ENCODE peak calls at places on chromosomes 3 and 15, in nine cellular contexts. Y is OCI-LY7, L is GM12878, C is psoas muscle, S is lower lobe of right lung, P is heart right ventricle, R is IMR-90, K is right atrium auricular region, H is hepatocyte. W is an unnamed sample.

GRCh38 chr3:10185804-10186762 is 21.4 kb downstream of the IRAK2 start:
- DNase-seq in C (no peak), Y (no peak), S (no peak), K (no peak), H (no peak), P (no peak), R (peak; percentile 16), L (no peak), W (no peak)

GRCh38 chr3:173371848-173372487 is 25.6 kb upstream of the NLGN1 start:
- DNase-seq in H (peak; percentile 46), L (no peak), Y (no peak), R (peak; percentile 34), S (no peak), K (no peak), P (peak; percentile 21), C (no peak), W (no peak)

GRCh38 chr3:64188810-64189560 is 36.3 kb downstream of the PRICKLE2 start:
- DNase-seq in S (no peak), Y (no peak), C (no peak), L (no peak), R (peak; percentile 97), P (peak; percentile 57), H (peak; percentile 83), K (peak; percentile 68), W (peak; percentile 59)

GRCh38 chr3:115975353-115975752 is 352.0 kb downstream of the GAP43 start:
- DNase-seq in L (no peak), K (no peak), P (no peak), S (no peak), C (no peak), Y (no peak), H (peak; percentile 19), R (peak; percentile 91), W (no peak)

GRCh38 chr3:116939091-116939490 is 229.5 kb downstream of the TUSC7 start:
- DNase-seq in Y (no peak), R (no peak), C (no peak), S (no peak), L (no peak), H (no peak), K (no peak), P (no peak), W (no peak)

GRCh38 chr3:123546133-123546755 is 38.6 kb downstream of the HACD2 start:
- DNase-seq in Y (no peak), L (no peak), K (no peak), P (no peak), R (peak; percentile 94), H (no peak), S (no peak), C (no peak), W (no peak)

GRCh38 chr3:147799601-147800000 is 390.4 kb downstream of the ZIC1 start:
- DNase-seq in H (no peak), K (no peak), P (no peak), Y (no peak), C (no peak), R (no peak), L (no peak), S (no peak), W (no peak)

GRCh38 chr3:43861635-43862034 is 170.9 kb downstream of the ABHD5 start:
- DNase-seq in L (no peak), S (no peak), P (no peak), K (no peak), H (no peak), Y (no peak), R (no peak), C (no peak), W (no peak)

GRCh38 chr3:40924559-40925058 is 274.7 kb upstream of the CTNNB1 start:
- DNase-seq in Y (no peak), H (no peak), S (no peak), K (no peak), L (no peak), P (no peak), C (no peak), R (no peak), W (peak; percentile 53)

GRCh38 chr3:195094211-195094921 is 176.6 kb downstream of the XXYLT1 start:
- DNase-seq in Y (peak; percentile 44), C (peak; percentile 48), R (no peak), P (no peak), S (peak; percentile 37), H (no peak), L (peak; percentile 51), K (no peak), W (no peak)

GRCh38 chr15:93001881-93002280 is 87.1 kb downstream of the RGMA start:
- DNase-seq in P (no peak), L (no peak), K (no peak), Y (peak; percentile 16), C (no peak), R (no peak), H (no peak), S (no peak), W (no peak)

GRCh38 chr15:25693321-25694237 is 169.5 kb downstream of the ATP10A start:
- DNase-seq in L (no peak), R (peak; percentile 24), H (peak; percentile 52), C (peak; percentile 73), S (no peak), K (no peak), P (no peak), Y (peak; percentile 45), W (no peak)

GRCh38 chr15:78624651-78625590 is 4.1 kb upstream of the CHRNA3 start:
- DNase-seq in C (no peak), K (no peak), S (no peak), P (no peak), H (no peak), Y (no peak), R (no peak), L (no peak), W (no peak)

GRCh38 chr3:139339219-139339906 is 4.5 kb upstream of the MRPS22 start:
- DNase-seq in K (no peak), S (no peak), Y (no peak), C (no peak), L (no peak), H (no peak), R (peak; percentile 6), P (no peak), W (no peak)

GRCh38 chr3:43512749-43513404 is 108.9 kb downstream of the ANO10 start:
- DNase-seq in L (no peak), P (no peak), Y (no peak), K (no peak), C (no peak), H (no peak), R (peak; percentile 81), S (no peak), W (no peak)

GRCh38 chr3:9932535-9932842 is 1.1 kb upstream of the CRELD1 start:
- DNase-seq in Y (no peak), S (no peak), H (no peak), K (no peak), C (no peak), R (no peak), P (no peak), L (no peak), W (no peak)

GRCh38 chr3:156207802-156208685 is 87.7 kb downstream of the KCNAB1 start:
- DNase-seq in R (peak; percentile 88), P (no peak), S (no peak), Y (no peak), K (no peak), C (no peak), H (no peak), L (no peak), W (no peak)

GRCh38 chr3:4850928-4851265 is 128.3 kb upstream of the BHLHE40 start:
- DNase-seq in H (no peak), L (peak; percentile 68), K (no peak), C (no peak), P (no peak), R (no peak), S (no peak), Y (no peak), W (no peak)
- H3K27ac ChIP-seq in H (no peak overlapping the region), L (peak overlapping the region; percentile 80), K (no peak overlapping the region), C (no peak overlapping the region), P (no peak overlapping the region), R (no peak overlapping the region), S (no peak overlapping the region), Y (no peak overlapping the region), W (no peak overlapping the region)

DNA sequence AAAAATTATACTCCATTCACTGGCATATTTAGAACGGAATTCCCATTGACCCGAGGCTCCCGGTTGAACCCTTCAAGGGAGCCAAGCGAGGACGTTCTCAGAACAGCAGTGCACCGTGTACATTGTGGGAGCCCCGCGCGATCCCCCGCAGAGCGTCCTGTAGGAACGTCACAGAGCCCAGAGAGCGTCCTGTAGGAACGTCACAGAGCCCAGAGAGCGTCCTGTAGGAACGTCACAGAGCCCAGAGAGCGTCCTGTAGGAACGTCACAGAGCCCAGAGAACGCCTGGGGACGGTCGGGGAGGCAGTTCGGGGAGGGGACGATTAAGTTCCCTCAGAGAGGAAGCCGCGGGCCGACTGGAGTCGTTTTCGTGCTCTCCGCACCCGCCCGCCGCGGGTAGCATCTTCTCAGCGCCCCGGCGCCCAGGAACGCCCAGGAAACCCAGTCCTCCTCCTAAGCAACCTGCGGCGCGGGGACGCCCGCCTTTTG is 506 bp upstream of the ATP1B3 start:
- DNase-seq in Y (peak; percentile 81), L (no peak), P (peak; percentile 67), C (peak; percentile 77), K (peak; percentile 82), H (no peak), S (peak; percentile 85), R (peak; percentile 71), W (no peak)
- H3K27ac ChIP-seq in Y (peak overlapping the region; percentile 86), L (peak overlapping the region; percentile 69), P (peak overlapping the region; percentile 90), C (peak overlapping the region; percentile 89), K (peak overlapping the region; percentile 100), H (peak overlapping the region; percentile 100), S (peak overlapping the region; percentile 99), R (peak overlapping the region; percentile 87), W (peak overlapping the region; percentile 99)

GRCh38 chr15:99071091-99071680 is 33.7 kb upstream of the SYNM start:
- DNase-seq in C (no peak), H (no peak), S (no peak), P (no peak), L (no peak), K (no peak), Y (no peak), R (no peak), W (no peak)
- H3K27ac ChIP-seq in C (no peak overlapping the region), H (no peak overlapping the region), S (no peak overlapping the region), P (no peak overlapping the region), L (no peak overlapping the region), K (no peak overlapping the region), Y (no peak overlapping the region), R (no peak overlapping the region), W (no peak overlapping the region)

GRCh38 chr15:39530446-39531342 is 50.2 kb upstream of the THBS1 start:
- DNase-seq in S (no peak), H (no peak), K (no peak), L (no peak), C (no peak), R (peak; percentile 14), P (no peak), Y (no peak), W (no peak)

GRCh38 chr15:39535466-39535865 is 45.4 kb upstream of the THBS1 start:
- DNase-seq in S (no peak), P (no peak), H (no peak), R (no peak), K (peak; percentile 50), L (no peak), Y (no peak), C (no peak), W (no peak)

GRCh38 chr15:39538936-39539335 is 41.9 kb upstream of the THBS1 start:
- DNase-seq in P (no peak), H (no peak), K (peak; percentile 40), C (no peak), Y (no peak), S (no peak), L (no peak), R (no peak), W (no peak)

GRCh38 chr15:39539466-39539865 is 41.4 kb upstream of the THBS1 start:
- DNase-seq in P (no peak), K (no peak), H (no peak), R (peak; percentile 4), S (no peak), L (no peak), C (no peak), Y (no peak), W (no peak)

GRCh38 chr15:39534996-39535395 is 45.9 kb upstream of the THBS1 start:
- DNase-seq in R (no peak), C (no peak), P (no peak), Y (no peak), H (no peak), L (no peak), K (peak; percentile 30), S (no peak), W (no peak)
- H3K27ac ChIP-seq in R (no peak overlapping the region), C (no peak overlapping the region), P (no peak overlapping the region), Y (no peak overlapping the region), H (no peak overlapping the region), L (no peak overlapping the region), K (no peak overlapping the region), S (no peak overlapping the region), W (no peak overlapping the region)

W was measured in upper lobe of left lung.